ENCODE peak calls at places on chromosomes 5 and 9, in five cellular contexts. S is A673, Y is right lobe of liver, Q is GM13976, W is bronchial epithelial cell. B is an unnamed sample.

GRCh38 chr9:72540348-72540873 is 19.0 kb downstream of the TMC1 start:
- DNase-seq in Y (no peak), W (peak), S (no peak), Q (no peak), B (no peak)

GRCh38 chr9:136110082-136111061 is 8.3 kb downstream of the TMEM250 start:
- DNase-seq in Y (no peak), S (no peak), Q (no peak), W (no peak), B (no peak)

GRCh38 chr5:163447191-163447590 is 9.8 kb downstream of the CCNG1 start:
- DNase-seq in W (no peak), Q (no peak), Y (no peak), S (no peak), B (no peak)

GRCh38 chr5:56525117-56525516 is 290.2 kb upstream of the MAP3K1 start:
- DNase-seq in Q (no peak), S (no peak), Y (no peak), W (peak), B (no peak)

GRCh38 chr5:16179511-16179935 is at the start of gene MARCHF11:
- DNase-seq in Q (no peak), W (no peak), S (peak), Y (no peak), B (no peak)

GRCh38 chr9:109001275-109001676 is 12.0 kb downstream of the CTNNAL1 start:
- DNase-seq in W (peak), Q (no peak), S (peak), Y (no peak), B (no peak)

GRCh38 chr5:89293849-89294248 is 410.9 kb upstream of the MEF2C start:
- DNase-seq in W (no peak), Q (no peak), S (no peak), Y (no peak), B (no peak)

GRCh38 chr5:129767927-129768380 is 20.1 kb downstream of the MINAR2 start:
- DNase-seq in S (peak), Q (peak), Y (no peak), W (peak), B (peak)

GRCh38 chr9:127418037-127418471 is 6.1 kb upstream of the ZNF79 start:
- DNase-seq in S (peak), Y (no peak), Q (peak), W (no peak), B (no peak)

GRCh38 chr9:105127863-105128220 is 116.6 kb upstream of the SLC44A1 start:
- DNase-seq in W (peak), Q (peak), S (no peak), Y (no peak), B (peak)

GRCh38 chr5:158911693-158912363 is 187.9 kb downstream of the EBF1 start:
- DNase-seq in Y (no peak), Q (no peak), W (peak), S (no peak), B (no peak)

GRCh38 chr9:30103647-30104394 is 2280.6 kb upstream of the ACO1 start:
- DNase-seq in W (no peak), Y (no peak), S (no peak), Q (no peak), B (no peak)

GRCh38 chr5:6188344-6188743 is 190.0 kb downstream of the MED10 start:
- DNase-seq in S (no peak), Q (peak), Y (no peak), W (no peak), B (peak)

GRCh38 chr9:35518212-35518917 is 28.5 kb downstream of the RUSC2 start:
- DNase-seq in Y (no peak), Q (no peak), W (peak), S (no peak), B (no peak)

GRCh38 chr5:115530426-115530825 is 14.1 kb downstream of the FEM1C start:
- DNase-seq in W (peak), S (no peak), Y (no peak), Q (no peak), B (no peak)

GRCh38 chr5:120258123-120258522 is 206.0 kb upstream of the PRR16 start:
- DNase-seq in Y (no peak), Q (no peak), W (no peak), S (no peak), B (no peak)

GRCh38 chr5:1729641-1730486 is 69.8 kb downstream of the MRPL36 start:
- DNase-seq in S (no peak), Y (peak), Q (no peak), W (no peak), B (no peak)

GRCh38 chr5:74945561-74946165 is 79.5 kb upstream of the FAM169A start:
- DNase-seq in W (no peak), S (no peak), Q (peak), Y (no peak), B (peak)

GRCh38 chr9:79764377-79764776 is 192.6 kb downstream of the TLE4 start:
- DNase-seq in Y (no peak), W (peak), Q (no peak), S (peak), B (no peak)

GRCh38 chr5:68304421-68305052 is 89.0 kb downstream of the PIK3R1 start:
- DNase-seq in W (no peak), Y (no peak), Q (no peak), S (peak), B (no peak)

GRCh38 chr5:128667751-128668150 is 129.7 kb upstream of the FBN2 start:
- DNase-seq in S (no peak), W (peak), Q (no peak), Y (no peak), B (no peak)

GRCh38 chr5:112671687-112672086 is 66.0 kb upstream of the APC start:
- DNase-seq in Q (no peak), S (no peak), W (no peak), Y (no peak), B (no peak)
- TF ChIP-seq CTCF in Q (no peak), S (no peak), W (no peak), Y (no peak), B (no peak)

DNA sequence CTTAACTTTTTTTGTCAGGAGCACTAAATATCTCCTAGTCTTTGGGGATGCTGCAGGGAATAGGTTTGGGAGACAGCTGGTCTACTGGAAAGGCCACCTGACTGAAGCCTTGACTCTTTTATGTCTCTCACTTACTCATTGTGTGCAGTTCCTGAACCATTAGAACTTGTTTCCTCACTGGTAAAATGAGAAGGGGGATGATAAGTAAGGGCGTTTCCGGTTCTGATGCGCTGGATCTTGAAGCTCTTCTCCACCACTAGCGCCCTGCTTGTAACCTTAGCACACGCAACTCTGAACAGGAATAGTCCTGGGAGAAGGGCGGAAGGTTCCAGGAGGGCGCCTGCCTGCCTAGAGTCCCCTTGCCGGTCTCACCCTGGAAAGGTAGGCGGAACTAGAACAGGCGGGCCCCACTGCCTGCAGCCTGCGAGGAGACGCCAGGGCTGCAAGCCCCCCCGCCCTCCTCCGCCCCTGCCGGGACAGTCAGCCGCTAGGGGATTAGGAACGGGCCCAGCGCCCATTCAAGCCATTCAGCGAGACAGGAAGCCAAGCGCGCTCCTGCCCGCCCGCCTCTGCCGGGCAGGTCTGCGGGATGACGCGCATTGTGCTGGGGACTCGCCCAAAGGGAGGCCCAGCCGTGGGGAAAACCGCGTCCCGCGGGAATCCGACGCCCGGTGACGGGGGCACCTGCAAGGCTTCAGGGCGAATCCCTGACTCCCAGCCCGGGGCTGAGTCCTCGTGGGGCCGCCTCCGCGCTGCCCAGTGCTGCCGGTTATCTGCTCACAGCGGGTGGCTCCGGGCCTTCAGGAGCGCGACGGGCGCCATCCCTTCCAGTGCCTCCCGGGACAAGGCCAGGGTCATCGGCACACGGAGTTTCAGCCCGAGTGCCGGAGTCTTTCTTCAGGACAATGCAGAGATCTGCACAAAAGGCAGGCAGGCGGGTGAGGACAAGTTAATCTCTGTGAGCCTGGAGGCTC is 44.0 kb upstream of the XPA start:
- DNase-seq in Q (peak), Y (peak), S (peak), W (peak), B (peak)
- TF ChIP-seq CTCF in Q (no peak), Y (no peak), S (no peak), W (peak), B (no peak)

GRCh38 chr9:1712861-1713260 is 302.3 kb upstream of the SMARCA2 start:
- DNase-seq in W (no peak), Q (no peak), Y (no peak), S (no peak), B (no peak)

GRCh38 chr9:1723616-1724015 is 291.5 kb upstream of the SMARCA2 start:
- DNase-seq in Y (no peak), S (no peak), W (no peak), Q (no peak), B (no peak)

GRCh38 chr9:1722404-1722803 is 292.7 kb upstream of the SMARCA2 start:
- DNase-seq in Q (no peak), S (no peak), Y (no peak), W (peak), B (no peak)

GRCh38 chr9:1721219-1721618 is 293.9 kb upstream of the SMARCA2 start:
- DNase-seq in W (no peak), Y (no peak), S (no peak), Q (no peak), B (no peak)

GRCh38 chr9:1718836-1719235 is 296.3 kb upstream of the SMARCA2 start:
- DNase-seq in Y (no peak), W (no peak), Q (no peak), S (no peak), B (no peak)
- TF ChIP-seq CTCF in Y (no peak), W (no peak), Q (no peak), S (no peak), B (no peak)

DNA sequence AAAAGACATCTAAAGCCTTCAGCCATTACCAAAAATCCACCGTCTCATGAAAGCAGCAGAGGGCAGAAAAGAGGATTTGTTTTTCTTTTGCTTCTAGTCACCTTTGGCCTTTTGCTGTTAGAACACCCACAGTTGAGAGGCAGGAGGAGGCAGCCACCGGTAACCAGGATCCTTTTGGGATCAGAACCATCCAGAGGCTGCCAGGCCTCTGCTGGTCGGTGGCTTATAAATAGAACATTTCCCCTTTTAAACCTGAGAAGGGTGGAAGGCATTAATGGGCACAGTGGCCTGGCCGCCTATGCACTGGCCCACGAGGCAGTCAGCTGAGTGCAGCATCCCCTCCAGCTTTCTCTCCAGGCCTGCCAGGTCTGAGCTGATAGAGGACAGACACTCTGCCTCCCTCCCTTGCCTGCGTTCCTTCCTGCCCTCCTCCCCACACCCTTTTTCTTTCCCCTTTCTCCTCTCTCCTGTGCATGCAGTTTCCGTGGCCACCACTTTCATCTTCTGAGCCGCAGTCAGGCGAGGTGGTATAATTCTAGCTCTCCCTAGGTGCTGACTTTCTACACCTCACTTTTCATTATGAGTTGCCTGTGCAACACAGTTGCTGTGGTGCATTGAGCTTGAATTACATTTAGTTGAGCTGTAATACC is 253.4 kb downstream of the ARHGAP26 start:
- DNase-seq in Y (no peak), S (no peak), Q (peak), W (no peak), B (peak)
- TF ChIP-seq CTCF in Y (peak), S (no peak), Q (no peak), W (no peak), B (no peak)

GRCh38 chr5:33423018-33423630 is 17.6 kb upstream of the TARS1 start:
- DNase-seq in W (peak), Q (peak), Y (no peak), S (peak), B (no peak)
- TF ChIP-seq CTCF in W (peak), Q (peak), Y (peak), S (peak), B (no peak)

DNA sequence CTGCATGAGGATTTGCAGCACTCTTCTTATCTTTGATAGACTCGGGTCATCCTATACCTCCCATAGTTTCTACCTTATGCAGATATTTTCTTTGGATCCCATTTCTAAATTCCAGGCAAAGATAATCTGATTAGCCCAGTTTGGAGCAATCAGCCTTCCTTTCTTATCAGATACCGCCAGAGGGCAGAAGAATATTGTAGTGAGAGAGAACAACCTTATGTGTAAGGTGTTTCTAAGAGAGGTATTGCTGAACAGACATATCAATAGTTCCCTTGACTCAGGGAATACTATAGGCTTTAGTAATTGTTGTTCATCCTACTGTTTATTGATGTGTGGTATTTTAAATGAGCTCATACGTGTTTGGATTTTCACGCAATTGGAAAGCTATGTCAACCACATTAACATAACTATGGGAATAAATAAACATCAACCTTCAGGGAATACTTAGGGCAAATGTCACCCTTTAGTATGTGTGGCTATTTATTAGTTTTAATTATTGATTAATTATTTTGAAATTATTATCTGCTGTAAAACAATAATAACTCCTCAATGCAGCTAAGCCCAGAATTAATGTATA is 1435.2 kb upstream of the CDH9 start:
- DNase-seq in Q (no peak), W (peak), Y (no peak), S (no peak), B (no peak)
- TF ChIP-seq CTCF in Q (peak), W (no peak), Y (peak), S (no peak), B (no peak)

GRCh38 chr5:141808857-141809256 is 69.4 kb downstream of the PCDH1 start:
- DNase-seq in Q (no peak), W (no peak), S (no peak), Y (no peak), B (no peak)

GRCh38 chr5:141810702-141811101 is 67.5 kb downstream of the PCDH1 start:
- DNase-seq in W (no peak), Y (no peak), Q (no peak), S (no peak), B (no peak)

GRCh38 chr5:141809697-141810096 is 68.5 kb downstream of the PCDH1 start:
- DNase-seq in Y (no peak), Q (no peak), S (no peak), W (no peak), B (no peak)

GRCh38 chr5:141812512-141812911 is 65.7 kb downstream of the PCDH1 start:
- DNase-seq in Q (no peak), W (no peak), S (no peak), Y (no peak), B (no peak)

DNA sequence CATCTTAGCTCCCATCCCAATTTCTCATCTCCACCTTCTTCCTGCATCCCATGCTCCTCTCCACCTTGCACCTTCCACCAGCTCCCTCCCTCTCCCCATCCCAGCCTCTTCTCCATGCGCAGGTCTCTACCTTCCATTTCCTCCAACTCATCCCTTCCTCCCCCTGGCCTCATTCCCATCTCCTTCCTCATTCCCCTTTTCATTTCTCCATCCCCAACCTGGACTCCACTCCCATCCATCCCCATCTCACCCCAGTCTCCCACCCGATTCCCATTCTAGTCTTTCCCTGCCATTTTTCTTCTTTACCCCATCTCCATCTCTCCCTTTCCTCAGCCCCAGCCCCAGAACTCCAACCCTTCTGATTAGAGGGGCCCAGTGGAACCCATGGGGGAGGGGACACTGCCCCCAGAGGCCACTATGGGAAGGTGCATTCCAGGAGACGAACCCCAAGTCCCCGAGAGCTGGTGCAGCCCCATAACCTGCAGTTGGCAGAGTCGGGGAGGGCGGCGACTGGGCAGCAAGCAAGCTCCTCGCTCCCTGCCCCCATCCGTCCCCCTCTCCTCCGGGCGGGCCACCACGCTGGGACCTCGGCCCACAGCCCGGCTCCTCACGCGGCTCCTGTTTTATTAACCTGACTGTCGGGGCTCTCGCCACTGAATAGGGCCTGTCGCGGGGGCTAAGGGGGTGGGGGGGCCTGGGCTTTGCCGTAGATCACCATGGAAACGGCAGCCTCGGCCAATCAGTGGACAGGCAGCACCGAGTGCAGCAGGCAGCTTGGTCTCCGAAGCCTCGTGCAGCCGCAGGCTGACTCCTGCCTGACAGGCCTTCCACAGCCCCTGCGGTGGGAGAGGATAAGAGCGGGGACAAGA is 66.7 kb downstream of the PCDH1 start:
- DNase-seq in W (no peak), Q (peak), Y (no peak), S (peak), B (peak)
- TF ChIP-seq CTCF in W (peak), Q (peak), Y (peak), S (peak), B (peak)

DNA sequence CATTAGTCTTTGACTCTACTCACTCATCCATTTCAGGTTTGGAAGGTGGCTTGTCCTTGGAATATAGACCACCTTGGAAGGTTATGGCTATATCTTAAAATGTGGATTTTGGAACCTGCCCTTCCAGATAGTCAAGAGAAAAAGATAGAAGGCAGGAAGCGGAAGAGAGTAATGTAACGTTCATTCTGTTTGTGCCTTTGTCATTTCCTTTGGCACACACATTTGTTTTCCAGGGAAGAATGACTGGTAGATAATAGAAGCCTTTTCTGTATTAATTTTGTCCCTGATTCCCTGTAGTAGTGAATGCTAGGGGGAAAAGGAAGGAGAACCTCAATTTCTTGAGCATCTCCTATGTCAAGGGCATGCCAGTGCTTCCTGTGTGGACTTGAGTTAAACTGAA is 54.7 kb downstream of the PPIC start:
- DNase-seq in Y (no peak), S (no peak), W (no peak), Q (no peak), B (no peak)
- TF ChIP-seq CTCF in Y (no peak), S (no peak), W (no peak), Q (no peak), B (no peak)

B was measured in GM20000.